ENCODE peak calls at places on chromosomes 11 and 22, in seven cellular contexts. V, O, N, X, C, F and Q are unnamed samples.

GRCh38 chr22:31093090-31093850 is 12.2 kb downstream of the SMTN start:
- ATAC-seq in X (no peak), C (no peak), F (no peak), N (no peak), O (no peak), V (no peak), Q (no peak)

GRCh38 chr11:41872458-41872857 is 413.0 kb upstream of the LRRC4C start:
- ATAC-seq in F (no peak), C (no peak), X (no peak), V (no peak), N (no peak), O (no peak), Q (no peak)

GRCh38 chr11:120832609-120833221 is 191.2 kb upstream of the TBCEL start:
- ATAC-seq in N (no peak), V (no peak), O (no peak), F (no peak), C (no peak), X (no peak), Q (peak)

GRCh38 chr11:87030458-87031054 is 7.2 kb upstream of the TMEM135 start:
- ATAC-seq in C (no peak), X (no peak), O (no peak), F (no peak), N (no peak), V (no peak), Q (no peak)

GRCh38 chr11:74683279-74683871 is 47.9 kb downstream of the CHRDL2 start:
- ATAC-seq in F (peak), C (peak), N (peak), X (peak), O (peak), V (peak), Q (no peak)

GRCh38 chr11:10864688-10865087 is 6.8 kb upstream of the ZBED5 start:
- ATAC-seq in O (no peak), C (no peak), N (no peak), X (no peak), F (no peak), V (no peak), Q (no peak)

GRCh38 chr11:67656278-67656922 is 5.9 kb upstream of the ACY3 start:
- ATAC-seq in X (no peak), O (peak), F (no peak), N (no peak), C (no peak), V (no peak), Q (peak)

GRCh38 chr11:62671272-62671603 is 235 bp upstream of the UQCC3 start:
- ATAC-seq in O (peak), N (peak), V (peak), C (peak), X (peak), F (peak), Q (peak)

GRCh38 chr22:48096846-48097665 is 1334.6 kb downstream of the TBC1D22A start:
- ATAC-seq in N (no peak), C (no peak), O (no peak), F (no peak), V (no peak), X (no peak), Q (no peak)

GRCh38 chr11:6200975-6201374 is 2.0 kb downstream of the OR52W1 start:
- ATAC-seq in N (no peak), X (peak), O (no peak), V (peak), C (peak), F (no peak), Q (no peak)

GRCh38 chr11:64605656-64606585 is 14.9 kb downstream of the SLC22A12 start:
- ATAC-seq in O (no peak), N (no peak), F (no peak), C (no peak), X (no peak), V (no peak), Q (no peak)

GRCh38 chr11:60098508-60098907 is 10.0 kb downstream of the MS4A2 start:
- ATAC-seq in N (no peak), O (no peak), C (no peak), V (peak), F (no peak), X (no peak), Q (no peak)

GRCh38 chr11:64765841-64766682 is 6.3 kb upstream of the PYGM start:
- ATAC-seq in N (no peak), F (no peak), V (no peak), C (no peak), O (no peak), X (no peak), Q (no peak)

GRCh38 chr11:35927067-35927466 is 16.8 kb upstream of the LDLRAD3 start:
- ATAC-seq in N (no peak), F (no peak), C (no peak), O (no peak), V (no peak), X (no peak), Q (no peak)

GRCh38 chr11:86728562-86728961 is 56.1 kb upstream of the ME3 start:
- ATAC-seq in X (peak), V (no peak), N (peak), O (no peak), F (no peak), C (no peak), Q (no peak)

GRCh38 chr11:21615871-21616270 is 577.0 kb upstream of the ANO5 start:
- ATAC-seq in X (no peak), V (no peak), N (no peak), O (no peak), C (no peak), F (no peak), Q (no peak)

GRCh38 chr11:44601471-44602370 is 36.3 kb downstream of the CD82 start:
- ATAC-seq in V (peak), F (peak), C (no peak), O (peak), X (no peak), N (peak), Q (peak)

GRCh38 chr11:56841210-56841810 is 92.8 kb upstream of the OR9G4 start:
- ATAC-seq in X (peak), N (peak), V (peak), O (peak), F (no peak), C (peak), Q (no peak)

GRCh38 chr11:78402842-78403241 is 14.8 kb downstream of the GAB2 start:
- ATAC-seq in N (no peak), V (no peak), F (no peak), C (no peak), O (no peak), X (no peak), Q (no peak)

GRCh38 chr22:25747245-25747944 is 5.4 kb downstream of the MYO18B start:
- ATAC-seq in O (peak), X (peak), F (no peak), V (peak), C (no peak), N (peak), Q (no peak)

GRCh38 chr11:72782081-72782920 is 11.5 kb downstream of the STARD10 start:
- ATAC-seq in N (peak), V (peak), X (peak), C (peak), F (peak), O (no peak), Q (peak)

GRCh38 chr22:41578818-41579217 is 10.8 kb downstream of the PMM1 start:
- ATAC-seq in V (no peak), X (no peak), O (no peak), F (no peak), C (no peak), N (no peak), Q (no peak)

GRCh38 chr11:36431429-36432092 is 78.5 kb downstream of the TRAF6 start:
- ATAC-seq in F (peak), N (peak), V (peak), C (no peak), X (peak), O (peak), Q (peak)

GRCh38 chr22:18906896-18907295 is 776 bp downstream of the DGCR6 start:
- ATAC-seq in V (peak), C (no peak), O (no peak), N (no peak), F (no peak), X (peak), Q (no peak)

GRCh38 chr11:36015806-36016205 is 71.9 kb downstream of the LDLRAD3 start:
- ATAC-seq in O (no peak), V (no peak), X (no peak), C (no peak), N (no peak), F (no peak), Q (no peak)

GRCh38 chr22:38474003-38474607 is 6.2 kb downstream of the KDELR3 start:
- ATAC-seq in C (no peak), N (no peak), F (no peak), V (no peak), X (no peak), O (no peak), Q (no peak)

GRCh38 chr11:109071712-109072524 is 350.1 kb upstream of the C11orf87 start:
- ATAC-seq in N (peak), C (no peak), F (no peak), V (no peak), O (peak), X (no peak), Q (no peak)

GRCh38 chr11:42555197-42555596 is 756.6 kb upstream of the API5 start:
- ATAC-seq in N (no peak), V (no peak), C (no peak), F (no peak), O (no peak), X (no peak), Q (no peak)

GRCh38 chr11:96272542-96273306 is 70.3 kb downstream of the MAML2 start:
- ATAC-seq in N (peak), X (peak), O (peak), V (peak), C (no peak), F (peak), Q (no peak)

GRCh38 chr11:121326230-121326629 is 33.7 kb downstream of the SC5D start:
- ATAC-seq in F (no peak), O (no peak), C (no peak), N (no peak), X (no peak), V (no peak), Q (no peak)

GRCh38 chr22:19903031-19903430 is 38.5 kb upstream of the COMT start:
- ATAC-seq in X (no peak), V (no peak), O (no peak), C (no peak), N (no peak), F (no peak), Q (no peak)

GRCh38 chr22:40534379-40535188 is 101.9 kb downstream of the MRTFA start:
- ATAC-seq in O (no peak), C (peak), F (peak), X (peak), V (peak), N (peak), Q (peak)

GRCh38 chr11:128098840-128099239 is 488.5 kb downstream of the ETS1 start:
- ATAC-seq in O (no peak), F (no peak), C (no peak), N (no peak), V (no peak), X (no peak), Q (no peak)

GRCh38 chr11:68845351-68846002 is 3.8 kb upstream of the CPT1A start:
- ATAC-seq in F (no peak), N (no peak), V (no peak), C (peak), X (no peak), O (no peak), Q (no peak)

GRCh38 chr11:57815476-57815875 is 53.9 kb downstream of the CTNND1 start:
- ATAC-seq in N (no peak), F (no peak), X (no peak), C (no peak), O (no peak), V (no peak), Q (peak)

GRCh38 chr11:99069831-99070444 is 49.2 kb downstream of the CNTN5 start:
- ATAC-seq in X (peak), V (no peak), N (peak), C (peak), F (no peak), O (no peak), Q (peak)